ENCODE peak calls at places on chromosomes 1 and 21, in eight cellular contexts. R is lung, Q is adipocyte, L is tibial artery, C is PC-3, I is left ventricle myocardium inferior, B is fibroblast of lung, G is foreskin fibroblast. D is an unnamed sample.

GRCh38 chr21:22363504-22363903 is 1365.3 kb downstream of the NCAM2 start:
- DNase-seq in B (no peak), L (no peak), Q (no peak), G (no peak), I (no peak), C (no peak), R (no peak), D (no peak)

GRCh38 chr1:244496186-244496585 is 35.1 kb downstream of the CATSPERE start:
- DNase-seq in Q (no peak), R (no peak), L (no peak), B (no peak), I (no peak), G (no peak), C (no peak), D (no peak)

GRCh38 chr1:230797376-230798186 is 50.4 kb downstream of the CAPN9 start:
- DNase-seq in L (peak), I (peak), Q (peak), C (peak), B (peak), G (peak), R (peak), D (peak)

GRCh38 chr1:48414264-48414663 is 57.7 kb downstream of the SPATA6 start:
- DNase-seq in L (no peak), C (no peak), Q (peak), B (no peak), G (no peak), I (no peak), R (no peak), D (no peak)

GRCh38 chr1:42179275-42179674 is 14.7 kb upstream of the GUCA2A start:
- DNase-seq in L (no peak), C (no peak), R (no peak), I (no peak), B (peak), Q (peak), G (peak), D (no peak)

GRCh38 chr1:9439074-9439761 is 100.0 kb upstream of the SLC25A33 start:
- DNase-seq in R (no peak), G (no peak), C (no peak), I (no peak), B (no peak), L (peak), Q (no peak), D (no peak)

GRCh38 chr1:219120625-219121544 is 52.8 kb upstream of the LYPLAL1 start:
- DNase-seq in G (peak), C (no peak), R (peak), I (no peak), Q (peak), B (peak), L (peak), D (peak)

GRCh38 chr1:58363639-58364038 is 182.9 kb downstream of the OMA1 start:
- DNase-seq in C (no peak), Q (no peak), I (no peak), L (no peak), R (no peak), G (peak), B (no peak), D (no peak)

GRCh38 chr21:43332872-43333300 is 94.0 kb downstream of the SIK1 start:
- DNase-seq in L (no peak), R (no peak), I (no peak), Q (no peak), B (peak), G (no peak), C (no peak), D (no peak)

GRCh38 chr1:150516050-150516591 is 569 bp downstream of the FALEC start:
- DNase-seq in G (peak), B (no peak), R (no peak), C (peak), L (no peak), I (no peak), Q (peak), D (no peak)

GRCh38 chr1:9767964-9768668 is 55.6 kb downstream of the CLSTN1 start:
- DNase-seq in B (no peak), G (no peak), I (no peak), Q (no peak), C (no peak), L (no peak), R (no peak), D (no peak)

GRCh38 chr1:153833171-153833570 is 58.0 kb downstream of the SLC27A3 start:
- DNase-seq in B (no peak), L (no peak), Q (no peak), C (no peak), G (no peak), I (no peak), R (no peak), D (no peak)

GRCh38 chr1:191674780-191675179 is 483.5 kb upstream of the RGS18 start:
- DNase-seq in L (no peak), G (no peak), B (no peak), C (no peak), I (no peak), R (no peak), Q (no peak), D (no peak)

GRCh38 chr1:9085306-9085940 is 16.0 kb upstream of the SLC2A5 start:
- DNase-seq in B (no peak), I (no peak), R (no peak), C (no peak), G (no peak), L (no peak), Q (no peak), D (no peak)

GRCh38 chr1:83954301-83954823 is 44.6 kb downstream of the TTLL7 start:
- DNase-seq in G (no peak), C (no peak), I (no peak), Q (no peak), B (no peak), L (no peak), R (no peak), D (no peak)

GRCh38 chr1:37017737-37018136 is 16.6 kb downstream of the GRIK3 start:
- DNase-seq in Q (no peak), B (no peak), G (no peak), I (no peak), R (no peak), C (no peak), L (no peak), D (no peak)

GRCh38 chr21:45990741-45991605 is 9.4 kb downstream of the COL6A1 start:
- DNase-seq in C (no peak), G (peak), B (no peak), L (peak), Q (no peak), R (no peak), I (peak), D (no peak)

GRCh38 chr1:118184737-118185082 is 318 bp downstream of the SPAG17 start:
- DNase-seq in Q (no peak), R (no peak), G (peak), C (no peak), I (no peak), L (no peak), B (no peak), D (no peak)

GRCh38 chr1:202505356-202505755 is 156.9 kb downstream of the PPP1R12B start:
- DNase-seq in R (no peak), I (no peak), L (peak), C (no peak), Q (peak), B (peak), G (peak), D (peak)

GRCh38 chr1:23779826-23780371 is 1.7 kb downstream of the PITHD1 start:
- DNase-seq in R (no peak), Q (peak), I (no peak), C (peak), B (peak), G (peak), L (no peak), D (no peak)
- H3K4me3 ChIP-seq in R (no peak), Q (peak), I (no peak), C (peak), B (no peak), G (peak), L (no peak), D (peak)

GRCh38 chr1:247964933-247965332 is at the start of gene OR2AK2:
- DNase-seq in Q (no peak), C (no peak), G (no peak), B (no peak), L (no peak), I (no peak), R (no peak), D (no peak)

GRCh38 chr1:247962911-247963588 is 2.0 kb upstream of the OR2AK2 start:
- DNase-seq in L (no peak), G (no peak), I (no peak), R (no peak), Q (no peak), C (no peak), B (no peak), D (no peak)

GRCh38 chr1:247961796-247962195 is 3.2 kb upstream of the OR2AK2 start:
- DNase-seq in I (no peak), R (no peak), L (no peak), B (no peak), Q (no peak), C (peak), G (no peak), D (no peak)

GRCh38 chr1:247966520-247967204 is 1.6 kb downstream of the OR2AK2 start:
- DNase-seq in R (no peak), B (no peak), Q (no peak), C (no peak), G (no peak), I (no peak), L (no peak), D (no peak)
- H3K4me3 ChIP-seq in R (no peak), B (no peak), Q (no peak), C (no peak), G (no peak), I (no peak), L (no peak), D (no peak)

DNA sequence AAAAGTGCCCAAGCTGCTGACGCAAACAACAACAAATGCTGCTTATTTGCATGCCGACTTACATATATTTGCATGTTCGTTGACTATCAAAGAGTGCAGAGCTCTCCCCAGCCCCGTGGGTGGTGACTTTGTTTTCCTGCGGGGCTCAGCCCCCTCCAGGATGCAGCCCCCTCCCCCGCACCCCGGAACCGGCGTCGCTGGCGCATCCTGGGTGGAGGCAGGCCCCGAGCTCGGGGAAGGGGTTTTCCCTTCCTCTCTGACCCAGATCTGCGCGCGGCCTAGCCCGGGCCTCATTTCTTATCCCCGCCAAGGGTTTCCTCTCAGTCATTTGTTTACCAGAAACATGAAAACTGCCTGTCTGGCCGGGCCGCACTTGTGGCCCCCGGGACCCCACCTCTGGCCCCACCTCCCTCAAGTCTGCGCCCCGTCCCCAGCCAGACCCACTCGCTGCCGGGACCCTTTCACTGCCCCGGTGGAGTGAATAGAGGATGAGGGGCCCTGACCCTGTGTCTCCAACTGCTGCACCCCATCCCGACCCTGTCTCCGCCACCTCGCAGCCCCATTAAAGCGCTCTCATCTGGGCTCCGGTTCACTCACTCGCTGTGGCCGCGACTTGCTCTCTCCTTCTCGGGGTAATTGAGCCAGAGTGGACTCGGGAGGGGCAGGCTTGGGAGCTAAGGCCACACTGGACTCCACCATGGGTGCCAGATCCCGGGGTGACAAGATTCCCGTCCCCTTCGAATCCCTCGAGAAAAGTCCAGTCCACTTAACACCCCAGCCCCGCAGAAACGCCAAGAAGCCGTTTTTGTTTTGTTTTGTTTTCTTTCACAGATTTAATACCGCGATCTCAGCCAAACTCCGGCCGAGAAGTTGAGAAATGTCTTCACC is 5.4 kb downstream of the TNFRSF25 start:
- DNase-seq in I (no peak), L (no peak), Q (no peak), G (no peak), R (no peak), B (no peak), C (no peak), D (no peak)
- H3K4me3 ChIP-seq in I (peak), L (peak), Q (peak), G (no peak), R (no peak), B (no peak), C (no peak), D (no peak)

DNA sequence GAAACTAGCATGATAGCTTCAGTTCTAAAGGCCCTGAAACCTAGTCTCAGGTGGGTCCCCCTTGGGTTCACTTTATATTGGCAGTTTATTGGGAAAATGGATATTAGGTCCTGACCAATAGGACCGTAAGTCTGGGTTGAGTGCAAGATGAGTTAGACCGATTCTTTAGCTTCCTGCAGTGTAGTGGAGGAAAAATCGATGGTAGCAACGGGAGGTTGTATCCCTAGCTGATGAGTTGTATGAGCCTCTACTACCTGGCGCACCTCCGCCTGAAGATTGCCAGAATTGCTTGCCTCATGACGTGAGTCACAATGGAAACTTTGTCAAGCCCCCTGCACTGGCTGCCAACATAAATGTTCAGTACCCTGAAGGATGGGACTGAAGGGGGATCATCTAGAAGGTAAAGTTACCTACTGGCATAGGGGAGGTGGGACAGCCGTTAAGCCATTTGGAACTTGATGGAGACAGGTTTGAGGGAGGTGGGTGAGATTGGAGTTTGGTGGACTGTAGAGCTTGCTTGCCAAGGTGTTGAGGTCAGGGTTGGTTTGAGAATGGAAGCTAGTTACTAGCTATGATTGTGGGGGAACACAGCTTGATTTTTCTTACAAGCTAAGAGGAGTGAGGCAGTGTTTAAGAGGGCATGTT is 4.0 kb downstream of the RCC1 start:
- DNase-seq in R (no peak), B (peak), I (no peak), G (peak), Q (peak), C (no peak), L (no peak), D (no peak)
- H3K4me3 ChIP-seq in R (peak), B (peak), I (no peak), G (peak), Q (peak), C (peak), L (no peak), D (no peak)

D was measured in skeletal muscle cell.